ENCODE peak calls at places on chromosomes 7 and 10, in four cellular contexts. One of them, this sample, is unnamed.
A peak's percentile ranks its signal among the peaks of the same experiment; 100 is the strongest.

GRCh38 chr7:68676789-68677535 is 921.3 kb upstream of the AUTS2 start:
- DNase-seq in AG10803: peak; percentile 37
- DNase-seq in H9: no peak
- DNase-seq in astrocyte of the cerebellum: no peak
- DNase-seq in this sample: no peak

GRCh38 chr7:44385384-44386138 is 60.2 kb upstream of the CAMK2B start:
- DNase-seq in AG10803: no peak
- DNase-seq in H9: peak; percentile 10
- DNase-seq in astrocyte of the cerebellum: no peak
- DNase-seq in this sample: no peak

GRCh38 chr7:39603931-39604330 is 19.4 kb upstream of the RALA start:
- DNase-seq in AG10803: no peak
- DNase-seq in H9: no peak
- DNase-seq in astrocyte of the cerebellum: no peak
- DNase-seq in this sample: no peak

GRCh38 chr7:90701021-90701420 is 104.9 kb downstream of the CDK14 start:
- DNase-seq in AG10803: no peak
- DNase-seq in H9: no peak
- DNase-seq in astrocyte of the cerebellum: no peak
- DNase-seq in this sample: no peak

GRCh38 chr7:56023500-56023899 is 27.7 kb downstream of the PSPH start:
- DNase-seq in AG10803: no peak
- DNase-seq in H9: no peak
- DNase-seq in astrocyte of the cerebellum: no peak
- DNase-seq in this sample: no peak

GRCh38 chr7:149776305-149776704 is 2.9 kb upstream of the ZNF467 start:
- DNase-seq in AG10803: no peak
- DNase-seq in H9: no peak
- DNase-seq in astrocyte of the cerebellum: no peak
- DNase-seq in this sample: peak; percentile 63

GRCh38 chr7:122305475-122306319 is 1.1 kb upstream of the FEZF1 start:
- DNase-seq in AG10803: no peak
- DNase-seq in H9: peak; percentile 55
- DNase-seq in astrocyte of the cerebellum: no peak
- DNase-seq in this sample: peak; percentile 34

GRCh38 chr10:31134303-31134928 is 102.8 kb upstream of the ZNF438 start:
- DNase-seq in AG10803: peak; percentile 57
- DNase-seq in H9: no peak
- DNase-seq in astrocyte of the cerebellum: peak; percentile 75
- DNase-seq in this sample: peak; percentile 36

GRCh38 chr10:61786728-61787127 is 114.8 kb upstream of the ARID5B start:
- DNase-seq in AG10803: peak; percentile 82
- DNase-seq in H9: no peak
- DNase-seq in astrocyte of the cerebellum: peak; percentile 77
- DNase-seq in this sample: no peak

GRCh38 chr7:1457059-1457948 is 2.0 kb downstream of the MICALL2 start:
- DNase-seq in AG10803: no peak
- DNase-seq in H9: no peak
- DNase-seq in astrocyte of the cerebellum: no peak
- DNase-seq in this sample: no peak

GRCh38 chr10:91035650-91036292 is 114.9 kb upstream of the ANKRD1 start:
- DNase-seq in AG10803: no peak
- DNase-seq in H9: no peak
- DNase-seq in astrocyte of the cerebellum: no peak
- DNase-seq in this sample: no peak

GRCh38 chr7:40874756-40875155 is 740.0 kb downstream of the SUGCT start:
- DNase-seq in AG10803: no peak
- DNase-seq in H9: no peak
- DNase-seq in astrocyte of the cerebellum: no peak
- DNase-seq in this sample: no peak

GRCh38 chr10:51602326-51602725 is 97.1 kb downstream of the CSTF2T start:
- DNase-seq in AG10803: peak; percentile 9
- DNase-seq in H9: no peak
- DNase-seq in astrocyte of the cerebellum: no peak
- DNase-seq in this sample: no peak

GRCh38 chr10:47031953-47032465 is 120.8 kb downstream of the PTPN20 start:
- DNase-seq in AG10803: peak; percentile 76
- DNase-seq in H9: peak; percentile 9
- DNase-seq in astrocyte of the cerebellum: no peak
- DNase-seq in this sample: no peak

GRCh38 chr10:109624939-109625338 is 298.4 kb downstream of the XPNPEP1 start:
- DNase-seq in AG10803: no peak
- DNase-seq in H9: no peak
- DNase-seq in astrocyte of the cerebellum: no peak
- DNase-seq in this sample: no peak

GRCh38 chr7:114818501-114818900 is 103.4 kb upstream of the MDFIC start:
- DNase-seq in AG10803: peak; percentile 80
- DNase-seq in H9: no peak
- DNase-seq in astrocyte of the cerebellum: no peak
- DNase-seq in this sample: no peak

GRCh38 chr10:110057461-110057860 is 49.7 kb downstream of the ADD3 start:
- DNase-seq in AG10803: peak; percentile 73
- DNase-seq in H9: no peak
- DNase-seq in astrocyte of the cerebellum: no peak
- DNase-seq in this sample: no peak

GRCh38 chr7:149707448-149707886 is 65.9 kb downstream of the ZNF467 start:
- DNase-seq in AG10803: peak; percentile 42
- DNase-seq in H9: no peak
- DNase-seq in astrocyte of the cerebellum: no peak
- DNase-seq in this sample: peak; percentile 58

GRCh38 chr7:107890962-107891618 is at the start of gene DLD:
- DNase-seq in AG10803: peak; percentile 85
- DNase-seq in H9: peak; percentile 94
- DNase-seq in astrocyte of the cerebellum: peak; percentile 72
- DNase-seq in this sample: peak; percentile 90

DNA sequence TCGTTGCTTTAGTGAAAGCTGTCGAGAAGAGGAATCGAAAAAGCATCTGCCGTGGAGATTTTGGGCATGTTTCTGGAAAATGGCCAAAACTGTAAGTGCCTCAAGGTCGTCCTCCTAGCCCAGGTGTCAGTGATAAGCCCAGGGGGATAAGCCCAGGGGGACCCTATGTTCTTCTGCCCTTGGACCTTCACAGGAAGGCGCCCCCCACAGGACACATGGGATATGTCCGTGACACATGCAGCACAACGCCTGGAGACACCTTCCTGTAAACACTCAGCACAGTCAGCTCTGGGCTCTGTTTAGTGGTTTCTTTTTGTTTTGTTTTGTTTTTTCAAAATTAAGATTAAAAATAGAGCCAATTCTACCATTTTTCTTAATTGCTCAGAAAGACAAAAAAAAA is 272.7 kb downstream of the KLF6 start:
- DNase-seq in AG10803: no peak
- DNase-seq in H9: no peak
- DNase-seq in astrocyte of the cerebellum: no peak
- DNase-seq in this sample: no peak
- TF ChIP-seq CTCF in AG10803: no peak
- TF ChIP-seq CTCF in H9: peak; percentile 56
- TF ChIP-seq CTCF in astrocyte of the cerebellum: no peak
- TF ChIP-seq CTCF in this sample: no peak

GRCh38 chr10:92575961-92576360 is 2.1 kb upstream of the IDE start:
- DNase-seq in AG10803: peak; percentile 69
- DNase-seq in H9: no peak
- DNase-seq in astrocyte of the cerebellum: no peak
- DNase-seq in this sample: no peak

GRCh38 chr10:92573798-92574544 is at the start of gene IDE:
- DNase-seq in AG10803: peak; percentile 89
- DNase-seq in H9: peak; percentile 95
- DNase-seq in astrocyte of the cerebellum: peak; percentile 66
- DNase-seq in this sample: peak; percentile 89

GRCh38 chr10:92573091-92573797 is 649 bp downstream of the IDE start:
- DNase-seq in AG10803: peak; percentile 54
- DNase-seq in H9: peak; percentile 34
- DNase-seq in astrocyte of the cerebellum: no peak
- DNase-seq in this sample: peak; percentile 41

GRCh38 chr10:92572362-92573090 is 1.4 kb downstream of the IDE start:
- DNase-seq in AG10803: no peak
- DNase-seq in H9: no peak
- DNase-seq in astrocyte of the cerebellum: no peak
- DNase-seq in this sample: no peak

DNA sequence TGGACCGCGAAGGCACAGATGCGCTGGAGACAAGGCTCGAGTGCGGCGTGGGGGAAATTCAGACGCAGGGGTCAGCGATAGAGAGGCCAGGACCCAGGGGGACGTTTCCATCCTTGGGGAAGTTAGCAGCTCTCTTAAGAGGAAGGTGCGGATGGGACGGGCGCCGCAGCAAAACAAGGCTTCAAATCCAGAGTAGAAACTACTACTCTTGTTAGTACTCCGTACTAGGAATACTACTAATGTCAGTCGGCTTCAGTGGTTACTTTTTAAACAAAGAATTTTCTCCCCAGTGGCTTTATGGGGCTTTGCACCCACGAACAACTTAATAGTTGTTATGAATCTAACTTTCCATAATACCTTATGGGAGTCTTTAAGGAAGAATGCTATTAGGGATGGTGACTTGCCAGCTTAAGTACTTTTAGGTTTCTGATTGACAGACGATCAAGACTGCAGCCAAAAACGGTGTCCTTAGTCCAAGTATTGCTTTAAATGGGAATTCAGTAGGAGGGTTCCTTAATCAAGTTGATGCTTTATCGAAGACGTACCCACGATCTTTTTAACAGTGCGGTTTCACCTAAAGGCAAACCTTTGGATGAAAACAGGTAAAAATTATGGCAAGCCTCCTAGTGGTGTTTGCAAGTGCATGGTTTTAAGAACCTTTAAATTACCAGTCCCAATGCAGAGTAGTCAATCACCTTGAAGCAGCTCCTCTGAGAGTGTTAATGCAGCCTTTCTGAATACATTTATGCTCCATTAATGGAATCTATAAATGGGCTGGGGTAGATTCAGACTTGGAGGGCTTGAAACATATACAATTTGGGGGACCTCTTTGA is 868 bp upstream of the IDE start:
- DNase-seq in AG10803: no peak
- DNase-seq in H9: no peak
- DNase-seq in astrocyte of the cerebellum: no peak
- DNase-seq in this sample: no peak
- TF ChIP-seq CTCF in AG10803: peak; percentile 6
- TF ChIP-seq CTCF in H9: peak; percentile 34
- TF ChIP-seq CTCF in astrocyte of the cerebellum: no peak
- TF ChIP-seq CTCF in this sample: peak; percentile 42

GRCh38 chr7:20932785-20933184 is 146.1 kb upstream of the SP8 start:
- DNase-seq in AG10803: no peak
- DNase-seq in H9: no peak
- DNase-seq in astrocyte of the cerebellum: no peak
- DNase-seq in this sample: no peak

GRCh38 chr7:20928022-20928421 is 141.3 kb upstream of the SP8 start:
- DNase-seq in AG10803: no peak
- DNase-seq in H9: no peak
- DNase-seq in astrocyte of the cerebellum: no peak
- DNase-seq in this sample: no peak

GRCh38 chr7:20929199-20929598 is 142.5 kb upstream of the SP8 start:
- DNase-seq in AG10803: no peak
- DNase-seq in H9: no peak
- DNase-seq in astrocyte of the cerebellum: no peak
- DNase-seq in this sample: no peak

DNA sequence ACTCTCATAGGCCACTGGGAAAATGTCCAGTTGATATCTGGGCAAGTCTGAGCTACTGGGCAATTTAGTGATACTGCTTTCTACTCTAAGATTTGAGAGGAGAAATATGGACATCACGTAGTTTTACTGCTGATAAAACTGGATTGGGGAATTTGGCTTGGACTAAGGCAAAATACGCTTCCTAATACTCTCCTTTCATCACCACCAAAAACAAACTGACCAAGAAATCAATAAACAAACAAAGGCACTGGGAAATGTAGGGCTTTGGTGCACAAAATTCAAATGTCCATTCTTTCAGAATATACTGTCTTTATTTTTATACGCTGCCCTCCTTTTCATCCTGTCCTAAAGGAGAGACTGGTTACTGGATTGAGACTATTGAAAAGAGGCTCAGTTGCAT is 145.1 kb upstream of the SP8 start:
- DNase-seq in AG10803: no peak
- DNase-seq in H9: no peak
- DNase-seq in astrocyte of the cerebellum: no peak
- DNase-seq in this sample: no peak
- TF ChIP-seq CTCF in AG10803: no peak
- TF ChIP-seq CTCF in H9: no peak
- TF ChIP-seq CTCF in astrocyte of the cerebellum: no peak
- TF ChIP-seq CTCF in this sample: no peak

GRCh38 chr10:100934084-100934659 is 21.4 kb downstream of the SLF2 start:
- DNase-seq in AG10803: no peak
- DNase-seq in H9: no peak
- DNase-seq in astrocyte of the cerebellum: no peak
- DNase-seq in this sample: peak; percentile 8
- TF ChIP-seq CTCF in AG10803: peak; percentile 59
- TF ChIP-seq CTCF in H9: peak; percentile 72
- TF ChIP-seq CTCF in astrocyte of the cerebellum: peak; percentile 61
- TF ChIP-seq CTCF in this sample: peak; percentile 68

GRCh38 chr10:43078986-43079273 is 2.1 kb downstream of the RET start:
- DNase-seq in AG10803: peak; percentile 4
- DNase-seq in H9: peak; percentile 73
- DNase-seq in astrocyte of the cerebellum: no peak
- DNase-seq in this sample: peak; percentile 72
- TF ChIP-seq CTCF in AG10803: peak; percentile 41
- TF ChIP-seq CTCF in H9: peak; percentile 88
- TF ChIP-seq CTCF in astrocyte of the cerebellum: peak; percentile 46
- TF ChIP-seq CTCF in this sample: peak; percentile 56

DNA sequence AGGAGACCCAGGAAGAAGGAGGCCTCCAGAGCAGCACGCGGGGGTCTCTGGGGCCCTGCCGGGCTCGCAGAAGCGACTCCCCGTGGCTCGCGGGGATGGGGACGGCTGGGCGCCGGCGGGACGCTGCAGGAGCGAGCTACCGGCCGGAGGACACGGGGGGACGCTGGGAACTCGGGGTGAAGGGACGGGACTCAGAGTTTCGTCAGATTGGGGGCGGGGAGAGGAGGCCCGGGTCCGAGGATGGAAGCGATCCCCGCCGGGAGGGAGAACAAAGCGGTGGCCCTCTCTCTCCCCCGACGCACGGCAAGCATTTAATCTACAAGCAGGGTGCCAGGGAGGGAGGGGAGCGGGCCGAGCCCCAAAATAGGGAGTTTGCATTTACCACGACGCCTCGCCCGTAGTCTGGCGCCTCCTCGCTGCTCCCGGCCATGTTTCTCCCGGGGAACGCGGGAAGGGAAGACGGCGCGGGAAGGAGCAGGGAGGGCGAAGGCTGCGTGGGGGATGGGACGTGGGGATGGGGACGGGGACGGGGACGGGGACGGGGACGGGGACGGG is at the start of gene PRTFDC1:
- DNase-seq in AG10803: no peak
- DNase-seq in H9: peak; percentile 55
- DNase-seq in astrocyte of the cerebellum: no peak
- DNase-seq in this sample: peak; percentile 48
- TF ChIP-seq CTCF in AG10803: peak; percentile 13
- TF ChIP-seq CTCF in H9: no peak
- TF ChIP-seq CTCF in astrocyte of the cerebellum: peak; percentile 7
- TF ChIP-seq CTCF in this sample: no peak

This sample was measured in endothelial cell.